ENCODE peak calls at places on chromosomes 1 and 21, in five cellular contexts. S is HT1080, I is HEK293T, Z is prostate gland, L is A172. H is an unnamed sample.

GRCh38 chr1:207811920-207812720 is 60.3 kb downstream of the CD46 start:
- DNase-seq in S (no peak), I (peak; percentile 53), Z (peak; percentile 76), L (peak; percentile 42), H (peak; percentile 55)

GRCh38 chr1:46098043-46098712 is 34.3 kb downstream of the PIK3R3 start:
- DNase-seq in S (no peak), I (no peak), Z (no peak), L (no peak), H (no peak)

GRCh38 chr21:17438642-17439041 is 74.2 kb upstream of the CXADR start:
- DNase-seq in S (no peak), I (no peak), Z (no peak), L (no peak), H (peak; percentile 45)

GRCh38 chr1:47555307-47555706 is 117.5 kb downstream of the FOXD2 start:
- DNase-seq in S (no peak), I (no peak), Z (no peak), L (no peak), H (no peak)

GRCh38 chr21:45088729-45089128 is 14.3 kb downstream of the ADARB1 start:
- DNase-seq in S (no peak), I (no peak), Z (no peak), L (no peak), H (no peak)

GRCh38 chr1:82818596-82818995 is 1017.9 kb downstream of the ADGRL2 start:
- DNase-seq in S (no peak), I (no peak), Z (no peak), L (no peak), H (no peak)

GRCh38 chr1:28877132-28877781 is 37.1 kb upstream of the EPB41 start:
- DNase-seq in S (peak; percentile 78), I (peak; percentile 92), Z (peak; percentile 72), L (peak; percentile 52), H (peak; percentile 83)

GRCh38 chr1:203199481-203200058 is 13.1 kb upstream of the CHI3L1 start:
- DNase-seq in S (peak; percentile 23), I (no peak), Z (no peak), L (peak; percentile 30), H (no peak)

GRCh38 chr1:197510691-197511378 is 242.8 kb downstream of the CRB1 start:
- DNase-seq in S (peak; percentile 4), I (no peak), Z (no peak), L (no peak), H (no peak)

GRCh38 chr1:112264553-112264952 is 131.5 kb upstream of the CTTNBP2NL start:
- DNase-seq in S (no peak), I (no peak), Z (no peak), L (no peak), H (no peak)

GRCh38 chr1:30743584-30744059 is 14.0 kb downstream of the LAPTM5 start:
- DNase-seq in S (peak; percentile 81), I (no peak), Z (no peak), L (peak; percentile 21), H (no peak)

GRCh38 chr1:103561612-103562395 is 9.6 kb upstream of the AMY2B start:
- DNase-seq in S (no peak), I (no peak), Z (no peak), L (no peak), H (no peak)